ENCODE peak calls at places on chromosome 2, in four cellular contexts. H, Z, N and S are unnamed samples.

GRCh38 chr2:127624321-127625145 is 21.4 kb upstream of the GPR17 start:
- DNase-seq in H (no peak), Z (no peak), N (no peak), S (no peak)

GRCh38 chr2:120690521-120690920 is 45.1 kb upstream of the GLI2 start:
- DNase-seq in H (no peak), Z (no peak), N (no peak), S (no peak)

GRCh38 chr2:218387369-218388194 is 5.5 kb downstream of the SLC11A1 start:
- DNase-seq in H (no peak), Z (no peak), N (no peak), S (no peak)

GRCh38 chr2:236400046-236400574 is 135.9 kb upstream of the ASB18 start:
- DNase-seq in H (no peak), Z (no peak), N (no peak), S (no peak)

GRCh38 chr2:95061601-95062183 is 36.2 kb downstream of the MAL start:
- DNase-seq in H (no peak), Z (no peak), N (no peak), S (no peak)

GRCh38 chr2:221791840-221792239 is 219.7 kb upstream of the EPHA4 start:
- DNase-seq in H (no peak), Z (no peak), N (no peak), S (no peak)

GRCh38 chr2:60468390-60469085 is 84.9 kb downstream of the BCL11A start:
- DNase-seq in H (no peak), Z (no peak), N (no peak), S (no peak)

GRCh38 chr2:88855620-88856408 is 164.3 kb downstream of the RPIA start:
- DNase-seq in H (no peak), Z (no peak), N (no peak), S (no peak)

GRCh38 chr2:51490576-51491234 is 458.8 kb upstream of the NRXN1 start:
- DNase-seq in H (no peak), Z (no peak), N (no peak), S (no peak)

GRCh38 chr2:182594286-182594685 is 121.8 kb upstream of the DNAJC10 start:
- DNase-seq in H (no peak), Z (no peak), N (no peak), S (no peak)

GRCh38 chr2:173044686-173045085 is 31.0 kb upstream of the MAP3K20 start:
- DNase-seq in H (no peak), Z (no peak), N (no peak), S (no peak)

GRCh38 chr2:160338891-160339290 is 138.8 kb upstream of the ITGB6 start:
- DNase-seq in H (no peak), Z (no peak), N (no peak), S (no peak)

GRCh38 chr2:19505199-19506136 is 147.0 kb upstream of the OSR1 start:
- DNase-seq in H (no peak), Z (no peak), N (no peak), S (no peak)

GRCh38 chr2:131043199-131044077 is 49.8 kb downstream of the FAM168B start:
- DNase-seq in H (no peak), Z (no peak), N (no peak), S (no peak)

GRCh38 chr2:138948070-138948539 is 167.9 kb upstream of the NXPH2 start:
- DNase-seq in H (no peak), Z (no peak), N (no peak), S (no peak)

GRCh38 chr2:146661494-146662096 is 1183.2 kb upstream of the ACVR2A start:
- DNase-seq in H (peak; percentile 29), Z (no peak), N (no peak), S (no peak)

GRCh38 chr2:127326289-127326945 is 32.5 kb upstream of the ERCC3 start:
- DNase-seq in H (no peak), Z (no peak), N (no peak), S (no peak)

GRCh38 chr2:68482296-68482695 is 14.9 kb downstream of the APLF start:
- DNase-seq in H (no peak), Z (no peak), N (no peak), S (no peak)

GRCh38 chr2:197705912-197706838 is 1.0 kb downstream of the MARS2 start:
- DNase-seq in H (peak; percentile 24), Z (no peak), N (peak; percentile 41), S (no peak)

GRCh38 chr2:41963661-41964525 is 83.9 kb upstream of the PKDCC start:
- DNase-seq in H (no peak), Z (no peak), N (no peak), S (no peak)

GRCh38 chr2:11631462-11631861 is 38.5 kb downstream of the NTSR2 start:
- DNase-seq in H (no peak), Z (no peak), N (no peak), S (no peak)

GRCh38 chr2:230068658-230069080 is at the start of gene SLC16A14:
- DNase-seq in H (no peak), Z (peak; percentile 7), N (peak; percentile 81), S (peak; percentile 27)

GRCh38 chr2:129922571-129923264 is 56.7 kb upstream of the RAB6C start:
- DNase-seq in H (no peak), Z (no peak), N (no peak), S (no peak)

DNA sequence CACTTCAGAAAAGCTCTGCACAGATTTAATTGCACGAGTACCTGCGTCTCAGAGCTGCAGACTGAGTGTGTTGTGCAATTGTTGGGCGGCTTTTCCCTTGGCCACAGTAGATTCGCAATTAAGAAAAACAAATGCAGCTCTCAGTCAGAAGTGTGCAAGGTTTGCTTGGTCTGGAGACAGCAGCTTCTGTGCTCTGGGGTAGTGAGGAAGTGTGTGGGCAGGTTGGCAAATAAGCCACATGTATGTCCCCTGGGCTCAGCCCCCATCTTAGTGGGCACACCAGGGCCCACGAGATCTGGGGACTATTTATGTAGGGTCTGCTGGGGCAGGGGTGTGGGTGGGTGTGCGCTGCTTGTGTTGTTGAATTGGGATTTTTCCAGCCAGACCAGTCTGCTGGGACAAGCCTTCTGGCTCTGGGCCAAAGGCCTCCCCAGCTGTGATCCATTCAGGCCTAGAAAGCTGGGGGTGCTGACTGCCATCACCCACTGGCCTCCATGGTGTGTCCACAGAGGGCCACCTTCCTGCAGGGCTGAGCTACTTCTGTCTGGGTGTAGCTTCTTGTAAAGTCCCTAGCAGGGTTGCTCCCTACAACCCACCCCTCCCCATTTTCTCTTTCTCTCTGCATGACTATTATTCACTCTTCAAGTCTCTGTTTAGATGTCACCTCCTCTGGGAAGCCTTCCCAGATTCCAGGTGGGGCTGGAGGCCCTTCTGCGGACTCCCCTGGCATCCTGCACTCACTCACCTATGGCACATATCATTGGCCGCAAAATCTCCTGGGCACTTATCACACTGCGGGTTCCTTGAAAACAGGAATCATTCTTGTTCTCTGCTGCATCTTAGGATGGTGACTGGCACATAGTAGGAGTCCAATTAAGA is 67.8 kb downstream of the ODC1 start:
- DNase-seq in H (no peak), Z (no peak), N (peak; percentile 91), S (no peak)
- TF ChIP-seq SPI1 in H (no peak), Z (no peak), N (peak; percentile 94), S (peak; percentile 15)

GRCh38 chr2:239308696-239309397 is 92.0 kb downstream of the HDAC4 start:
- DNase-seq in H (no peak), Z (no peak), N (no peak), S (no peak)
- TF ChIP-seq SPI1 in H (no peak), Z (no peak), N (no peak), S (no peak)

DNA sequence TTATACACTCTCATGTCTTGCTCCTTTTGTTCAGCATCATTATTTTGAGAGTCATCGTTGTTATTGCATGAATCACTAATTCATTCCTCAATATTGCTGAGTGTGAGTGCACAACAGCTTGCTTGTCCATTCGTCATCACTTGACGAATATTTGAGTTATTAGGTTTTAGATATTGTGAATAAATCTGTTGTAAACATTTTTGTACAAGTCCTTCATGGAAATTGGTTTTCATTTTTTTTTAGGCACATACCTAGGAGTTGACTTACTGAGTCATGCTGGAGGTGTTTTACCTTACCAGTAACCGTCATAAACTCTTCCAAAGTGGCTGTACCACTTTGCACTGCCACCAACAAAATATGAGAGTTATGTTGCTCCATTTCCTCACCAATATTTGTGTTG is 84.2 kb upstream of the NCK2 start:
- DNase-seq in H (no peak), Z (no peak), N (no peak), S (no peak)
- TF ChIP-seq SPI1 in H (no peak), Z (no peak), N (no peak), S (no peak)

GRCh38 chr2:44333994-44334393 is 27.3 kb downstream of the PREPL start:
- DNase-seq in H (no peak), Z (no peak), N (no peak), S (no peak)
- TF ChIP-seq SPI1 in H (no peak), Z (no peak), N (no peak), S (no peak)

GRCh38 chr2:242010567-242011513 is 141.3 kb downstream of the RTP5 start:
- DNase-seq in H (no peak), Z (no peak), N (no peak), S (no peak)

GRCh38 chr2:242013771-242014170 is 144.2 kb downstream of the RTP5 start:
- DNase-seq in H (no peak), Z (no peak), N (no peak), S (no peak)

GRCh38 chr2:242011516-242011915 is 142.0 kb downstream of the RTP5 start:
- DNase-seq in H (no peak), Z (no peak), N (no peak), S (no peak)

GRCh38 chr2:242012956-242013764 is 143.6 kb downstream of the RTP5 start:
- DNase-seq in H (no peak), Z (no peak), N (no peak), S (no peak)

GRCh38 chr2:242011991-242012764 is 142.6 kb downstream of the RTP5 start:
- DNase-seq in H (no peak), Z (no peak), N (peak; percentile 14), S (no peak)
- TF ChIP-seq SPI1 in H (no peak), Z (peak; percentile 31), N (no peak), S (peak; percentile 71)

GRCh38 chr2:8436585-8436984 is 245.3 kb upstream of the ID2 start:
- DNase-seq in H (no peak), Z (no peak), N (no peak), S (no peak)

GRCh38 chr2:8433390-8433789 is 248.5 kb upstream of the ID2 start:
- DNase-seq in H (no peak), Z (no peak), N (no peak), S (no peak)

GRCh38 chr2:8437228-8437948 is 244.5 kb upstream of the ID2 start:
- DNase-seq in H (no peak), Z (no peak), N (no peak), S (no peak)

GRCh38 chr2:8437949-8438400 is 243.9 kb upstream of the ID2 start:
- DNase-seq in H (no peak), Z (no peak), N (no peak), S (no peak)

DNA sequence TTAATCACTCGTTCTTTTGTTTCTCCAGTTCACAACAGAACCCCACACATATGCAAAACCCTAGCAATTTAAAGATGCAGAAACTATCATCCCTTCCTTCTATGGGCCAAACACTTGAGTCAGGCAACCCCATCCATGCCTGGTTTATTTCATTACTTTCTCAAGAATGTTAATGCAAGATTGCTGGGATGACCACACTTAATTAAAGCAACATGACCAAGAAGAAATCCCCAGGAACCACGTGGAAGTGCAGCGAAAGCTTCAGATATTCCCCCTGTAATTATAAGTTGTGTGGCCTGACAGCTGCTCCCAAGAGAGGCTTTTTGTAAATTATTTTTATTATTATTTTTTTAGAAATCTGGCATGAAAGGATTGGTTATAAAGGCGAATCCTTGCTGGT is 246.2 kb upstream of the ID2 start:
- DNase-seq in H (no peak), Z (no peak), N (no peak), S (no peak)
- TF ChIP-seq SPI1 in H (no peak), Z (no peak), N (no peak), S (no peak)